ENCODE peak calls at places on chromosomes 11 and 22, in ten cellular contexts. S, O, P, V, U, I, C, Q, T and Z are unnamed samples. For H3K27me3, the result is how much of the 10 kb centered on the place peaks cover.

GRCh38 chr11:34214961-34215805 is 109.8 kb downstream of the NAT10 start:
- DNase-seq in S (no peak), O (no peak), P (no peak), V (no peak), U (no peak), I (no peak), C (no peak), Q (no peak), T (no peak), Z (no peak)

GRCh38 chr22:50694766-50695420 is 22.3 kb downstream of the SHANK3 start:
- DNase-seq in S (peak), O (no peak), P (no peak), V (peak), U (no peak), I (no peak), C (no peak), Q (no peak), T (no peak), Z (no peak)

GRCh38 chr11:93591247-93591898 is 48.2 kb upstream of the SMCO4 start:
- DNase-seq in S (no peak), O (no peak), P (no peak), V (no peak), U (no peak), I (no peak), C (no peak), Q (no peak), T (no peak), Z (no peak)

GRCh38 chr11:46690702-46691101 is 9.7 kb downstream of the ARHGAP1 start:
- DNase-seq in S (no peak), O (no peak), P (no peak), V (no peak), U (no peak), I (no peak), C (no peak), Q (no peak), T (no peak), Z (no peak)

GRCh38 chr11:46039990-46040389 is 81.3 kb downstream of the PHF21A start:
- DNase-seq in S (no peak), O (no peak), P (no peak), V (no peak), U (no peak), I (no peak), C (no peak), Q (no peak), T (no peak), Z (no peak)

GRCh38 chr11:42552786-42553185 is 759.0 kb upstream of the API5 start:
- DNase-seq in S (no peak), O (no peak), P (no peak), V (no peak), U (no peak), I (no peak), C (no peak), Q (no peak), T (no peak), Z (no peak)

GRCh38 chr22:37062366-37062655 is 10.8 kb downstream of the KCTD17 start:
- DNase-seq in S (no peak), O (no peak), P (no peak), V (no peak), U (no peak), I (no peak), C (no peak), Q (no peak), T (no peak), Z (no peak)

GRCh38 chr11:86676533-86677154 is 4.2 kb upstream of the ME3 start:
- DNase-seq in S (no peak), O (no peak), P (no peak), V (no peak), U (peak), I (no peak), C (peak), Q (no peak), T (no peak), Z (no peak)

GRCh38 chr22:37758698-37759097 is 49.0 kb upstream of the GCAT start:
- DNase-seq in S (no peak), O (no peak), P (no peak), V (no peak), U (no peak), I (no peak), C (no peak), Q (no peak), T (no peak), Z (no peak)

GRCh38 chr22:39985383-39986045 is 9.2 kb upstream of the FAM83F start:
- DNase-seq in S (no peak), O (no peak), P (peak), V (no peak), U (no peak), I (no peak), C (no peak), Q (no peak), T (no peak), Z (no peak)

GRCh38 chr11:125071408-125071807 is 8.3 kb downstream of the SLC37A2 start:
- DNase-seq in S (no peak), O (no peak), P (no peak), V (peak), U (no peak), I (no peak), C (peak), Q (no peak), T (peak), Z (no peak)

GRCh38 chr11:100711984-100712383 is 24.9 kb downstream of the ARHGAP42 start:
- DNase-seq in S (no peak), O (no peak), P (no peak), V (no peak), U (no peak), I (no peak), C (no peak), Q (no peak), T (no peak), Z (no peak)

GRCh38 chr11:2777396-2777795 is 77.6 kb upstream of the KCNQ1OT1 start:
- DNase-seq in S (no peak), O (no peak), P (no peak), V (peak), U (no peak), I (peak), C (no peak), Q (peak), T (peak), Z (peak)

GRCh38 chr11:116990061-116990473 is 108.2 kb downstream of the SIK3 start:
- DNase-seq in S (no peak), O (no peak), P (no peak), V (no peak), U (no peak), I (no peak), C (no peak), Q (no peak), T (no peak), Z (no peak)

DNA sequence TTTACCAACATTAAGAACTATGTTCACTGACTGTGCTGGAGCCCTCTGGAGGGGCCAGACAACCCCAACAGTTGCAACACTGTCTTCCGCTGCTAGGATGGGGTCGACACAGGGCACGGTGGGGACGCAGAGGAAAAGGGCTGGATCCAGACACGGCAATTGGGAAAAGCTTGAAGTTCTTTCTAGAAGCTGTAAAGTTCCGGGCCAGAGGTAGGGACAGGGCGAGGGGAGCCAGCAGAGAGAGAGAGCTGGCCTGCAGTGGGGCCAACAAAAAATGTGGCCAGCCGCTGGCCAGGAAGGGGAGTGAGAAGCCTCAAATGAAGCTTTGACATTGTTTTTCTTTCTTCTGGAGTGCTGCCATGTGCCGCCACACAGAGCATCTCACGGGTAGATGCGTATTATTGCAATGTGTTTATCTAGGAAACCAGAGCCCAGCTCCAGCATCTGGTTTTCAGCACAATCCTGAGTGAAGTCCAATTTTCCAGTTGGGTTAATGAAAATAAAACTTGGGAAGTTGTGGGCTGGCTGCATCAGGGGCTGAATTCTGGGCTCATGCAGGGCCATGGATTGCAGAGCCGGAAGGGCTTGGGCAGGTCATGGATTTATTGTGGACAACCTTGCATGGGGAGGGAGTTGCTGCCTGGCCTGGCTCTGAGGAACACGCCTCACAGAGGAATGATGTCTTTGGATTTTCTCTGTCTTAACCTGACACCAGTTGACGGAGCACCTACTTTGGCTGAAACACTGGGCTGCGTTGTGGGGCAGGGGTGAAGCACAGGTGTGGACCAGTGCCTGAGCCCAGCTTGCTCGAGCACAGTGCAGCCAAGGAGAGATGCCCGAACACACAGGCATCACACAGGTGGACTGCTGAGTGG is 67.6 kb upstream of the AMPD3 start:
- DNase-seq in S (peak), O (no peak), P (peak), V (peak), U (no peak), I (peak), C (no peak), Q (no peak), T (peak), Z (no peak)
- TF ChIP-seq EP300 in S (no peak), O (no peak), P (no peak), V (peak), U (no peak), I (peak), C (no peak), Q (no peak), T (no peak), Z (no peak)

DNA sequence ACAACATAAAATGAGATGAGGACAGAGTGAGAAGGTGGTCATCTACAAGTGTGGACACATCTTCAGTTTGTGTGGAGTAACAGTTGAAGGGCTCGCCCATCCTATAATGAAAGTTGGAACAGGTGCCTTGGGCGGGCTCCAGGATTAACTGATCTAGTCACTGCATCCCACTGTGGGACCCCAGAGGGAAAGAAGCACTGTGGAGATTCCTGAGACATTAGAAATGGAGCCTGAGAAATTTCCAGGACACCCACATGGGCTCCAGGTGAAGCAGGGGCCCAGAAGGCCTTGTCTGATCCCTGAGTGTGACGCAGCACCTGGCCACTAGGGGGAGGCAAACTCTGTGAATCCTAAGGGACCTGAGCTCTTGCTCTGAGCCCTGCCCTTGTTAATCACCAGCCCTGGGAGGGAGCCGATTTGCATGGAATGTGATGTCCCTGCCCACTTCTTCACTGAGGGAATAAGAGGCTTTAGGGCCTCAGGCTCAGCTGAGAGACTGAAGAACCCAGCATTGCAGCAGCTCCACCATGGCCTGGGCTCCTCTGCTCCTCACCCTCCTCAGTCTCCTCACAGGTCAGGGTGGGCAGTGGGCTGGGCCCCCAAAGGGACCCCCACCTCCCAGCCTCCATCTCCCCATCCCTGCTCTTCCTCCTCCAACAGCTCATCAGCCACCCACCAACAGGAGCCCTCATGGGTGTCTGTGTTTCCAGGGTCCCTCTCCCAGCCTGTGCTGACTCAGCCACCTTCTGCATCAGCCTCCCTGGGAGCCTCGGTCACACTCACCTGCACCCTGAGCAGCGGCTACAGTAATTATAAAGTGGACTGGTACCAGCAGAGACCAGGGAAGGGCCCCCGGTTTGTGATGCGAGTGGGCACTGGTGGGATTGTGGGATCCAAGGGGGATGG is 98.4 kb downstream of the VPREB1 start:
- DNase-seq in S (no peak), O (peak), P (peak), V (no peak), U (peak), I (no peak), C (peak), Q (peak), T (peak), Z (peak)
- H3K27me3 ChIP-seq in S (under half), O (half or more), P (under half), V (under half), U (under half), I (under half), C (under half), Q (under half), T (under half), Z (under half)

GRCh38 chr11:122979103-122979814 is 2.4 kb downstream of the BSX start:
- DNase-seq in S (no peak), O (no peak), P (no peak), V (no peak), U (no peak), I (no peak), C (no peak), Q (no peak), T (no peak), Z (no peak)

GRCh38 chr11:122979815-122980656 is 1.6 kb downstream of the BSX start:
- DNase-seq in S (no peak), O (no peak), P (no peak), V (no peak), U (no peak), I (no peak), C (no peak), Q (no peak), T (no peak), Z (no peak)

GRCh38 chr11:122984186-122985011 is 2.8 kb upstream of the BSX start:
- DNase-seq in S (no peak), O (no peak), P (no peak), V (peak), U (no peak), I (no peak), C (peak), Q (no peak), T (no peak), Z (no peak)

GRCh38 chr11:122983438-122984185 is 2.0 kb upstream of the BSX start:
- DNase-seq in S (no peak), O (no peak), P (no peak), V (no peak), U (no peak), I (no peak), C (peak), Q (no peak), T (no peak), Z (no peak)

GRCh38 chr11:122981388-122982264 is at the start of gene BSX:
- DNase-seq in S (no peak), O (peak), P (peak), V (no peak), U (peak), I (no peak), C (no peak), Q (peak), T (no peak), Z (peak)
- TF ChIP-seq EP300 in S (no peak), O (no peak), P (no peak), V (no peak), U (no peak), I (no peak), C (no peak), Q (no peak), T (no peak), Z (no peak)

GRCh38 chr22:30221121-30221992 is 25.2 kb downstream of the LIF start:
- DNase-seq in S (no peak), O (no peak), P (peak), V (no peak), U (no peak), I (no peak), C (no peak), Q (no peak), T (no peak), Z (no peak)

GRCh38 chr22:30222321-30222720 is 24.2 kb downstream of the LIF start:
- DNase-seq in S (no peak), O (no peak), P (no peak), V (no peak), U (no peak), I (no peak), C (no peak), Q (no peak), T (no peak), Z (no peak)

GRCh38 chr22:30219668-30220278 is 26.8 kb downstream of the LIF start:
- DNase-seq in S (no peak), O (no peak), P (no peak), V (no peak), U (no peak), I (no peak), C (no peak), Q (no peak), T (no peak), Z (no peak)

GRCh38 chr22:30219049-30219448 is 27.5 kb downstream of the LIF start:
- DNase-seq in S (no peak), O (no peak), P (no peak), V (no peak), U (peak), I (no peak), C (no peak), Q (no peak), T (no peak), Z (no peak)

DNA sequence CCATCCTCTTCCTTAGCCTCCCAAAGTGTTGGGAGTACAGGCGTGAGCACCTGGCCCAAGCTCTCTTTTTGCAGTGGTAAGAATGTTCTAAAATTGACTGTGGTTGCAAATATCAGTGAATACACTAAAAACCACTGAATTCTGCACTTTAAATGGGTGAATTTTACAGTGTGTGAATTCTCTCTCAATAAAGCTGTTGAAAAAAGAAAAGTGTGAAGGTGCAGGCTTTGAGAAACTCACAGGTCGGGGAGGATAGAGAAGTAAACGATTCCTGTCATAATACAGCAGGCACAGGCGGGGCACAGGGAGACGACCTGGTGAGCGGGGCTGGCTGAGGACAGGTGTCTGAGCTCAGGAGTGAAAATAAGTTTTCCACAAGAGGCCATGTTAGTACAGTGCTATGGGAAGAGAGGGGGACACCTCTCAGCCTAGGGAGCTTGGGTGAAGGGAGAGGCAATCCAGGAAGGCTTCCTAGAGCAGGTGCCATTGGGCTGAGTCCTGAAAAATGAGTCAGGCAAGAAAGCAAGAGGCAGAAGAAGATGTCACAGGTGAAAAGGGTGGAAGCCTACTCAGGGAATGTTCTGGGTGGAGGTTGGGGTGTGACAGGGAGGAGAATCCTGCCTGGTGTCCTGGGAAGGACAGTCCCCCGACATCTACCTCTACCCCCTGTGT is 26.1 kb downstream of the LIF start:
- DNase-seq in S (no peak), O (no peak), P (no peak), V (no peak), U (no peak), I (no peak), C (no peak), Q (no peak), T (no peak), Z (no peak)
- H3K27me3 ChIP-seq in S (under half), O (under half), P (under half), V (under half), U (under half), I (under half), C (under half), Q (under half), T (under half), Z (under half)

GRCh38 chr11:12754582-12755250 is 80.5 kb downstream of the TEAD1 start:
- DNase-seq in S (no peak), O (no peak), P (peak), V (no peak), U (no peak), I (no peak), C (no peak), Q (no peak), T (no peak), Z (no peak)
- TF ChIP-seq EP300 in S (no peak), O (no peak), P (no peak), V (no peak), U (no peak), I (no peak), C (no peak), Q (no peak), T (no peak), Z (no peak)

DNA sequence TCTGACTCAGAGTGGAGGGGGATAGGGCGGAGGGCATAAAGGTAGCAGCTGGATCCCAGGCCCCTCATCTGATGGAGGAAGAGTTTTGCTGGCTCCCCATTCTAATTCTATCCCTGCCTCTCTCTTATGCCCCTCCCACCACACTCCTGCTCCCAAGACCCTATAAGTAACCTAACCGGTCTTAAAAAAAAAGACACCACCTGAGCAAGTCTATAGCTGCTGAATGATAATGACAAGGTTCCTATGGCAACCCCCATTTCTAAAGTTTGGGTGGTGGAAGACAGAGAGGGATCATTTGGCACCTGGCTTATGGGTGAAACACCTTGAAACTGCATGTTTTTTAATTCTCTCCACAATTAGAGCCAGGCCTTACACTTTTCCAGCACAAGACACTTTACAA is 69.6 kb downstream of the LARGE1 start:
- DNase-seq in S (no peak), O (peak), P (no peak), V (no peak), U (no peak), I (no peak), C (no peak), Q (no peak), T (no peak), Z (no peak)
- H3K27me3 ChIP-seq in S (under half), O (under half), P (under half), V (under half), U (under half), I (under half), C (under half), Q (under half), T (under half), Z (under half)

GRCh38 chr11:131864205-131864604 is 493.8 kb downstream of the NTM start:
- DNase-seq in S (no peak), O (no peak), P (no peak), V (no peak), U (no peak), I (no peak), C (peak), Q (no peak), T (no peak), Z (no peak)
- TF ChIP-seq EP300 in S (no peak), O (no peak), P (no peak), V (no peak), U (no peak), I (no peak), C (no peak), Q (no peak), T (no peak), Z (no peak)